ENCODE peak calls at places on chromosome 4, in eight cellular contexts. T is breast epithelium, L is heart left ventricle, M is A549, X is suprapubic skin, G is H54, I is thyroid gland, W is GM12892. K is an unnamed sample.

GRCh38 chr4:95572304-95572991 is 23.7 kb upstream of the UNC5C start:
- DNase-seq in T (peak; percentile 74), L (no peak), M (no peak), X (peak; percentile 68), G (no peak), I (peak; percentile 95), W (no peak), K (peak; percentile 16)

GRCh38 chr4:108378164-108378563 is 209.4 kb upstream of the LEF1 start:
- DNase-seq in T (no peak), L (no peak), M (no peak), X (no peak), G (no peak), I (no peak), W (no peak), K (no peak)

GRCh38 chr4:1793940-1794808 is 1.1 kb downstream of the FGFR3 start:
- DNase-seq in T (no peak), L (no peak), M (peak; percentile 42), X (no peak), G (no peak), I (no peak), W (no peak), K (no peak)

GRCh38 chr4:140884431-140885058 is 128.4 kb upstream of the TBC1D9 start:
- DNase-seq in T (no peak), L (no peak), M (peak; percentile 67), X (no peak), G (peak; percentile 14), I (peak; percentile 66), W (peak; percentile 34), K (no peak)

GRCh38 chr4:107823870-107824366 is 814 bp upstream of the SGMS2 start:
- DNase-seq in T (no peak), L (no peak), M (no peak), X (no peak), G (no peak), I (no peak), W (no peak), K (no peak)

GRCh38 chr4:13944095-13944501 is 316.6 kb upstream of the BOD1L1 start:
- DNase-seq in T (peak; percentile 62), L (peak; percentile 73), M (no peak), X (no peak), G (no peak), I (no peak), W (no peak), K (no peak)

GRCh38 chr4:26055855-26056254 is 141.8 kb downstream of the SMIM20 start:
- DNase-seq in T (no peak), L (no peak), M (no peak), X (no peak), G (no peak), I (no peak), W (no peak), K (no peak)

GRCh38 chr4:156659570-156659969 is 312.0 kb downstream of the PDGFC start:
- DNase-seq in T (no peak), L (no peak), M (no peak), X (no peak), G (no peak), I (peak; percentile 27), W (no peak), K (no peak)

GRCh38 chr4:187027231-187027760 is 303.6 kb upstream of the FAT1 start:
- DNase-seq in T (no peak), L (no peak), M (no peak), X (no peak), G (no peak), I (no peak), W (no peak), K (no peak)

GRCh38 chr4:180116840-180117239 is 2126.4 kb upstream of the TENM3 start:
- DNase-seq in T (no peak), L (no peak), M (no peak), X (no peak), G (no peak), I (no peak), W (no peak), K (no peak)

GRCh38 chr4:68855771-68856170 is 40.0 kb downstream of the UGT2B10 start:
- DNase-seq in T (no peak), L (no peak), M (no peak), X (no peak), G (no peak), I (no peak), W (no peak), K (no peak)

GRCh38 chr4:41122775-41123174 is 91.6 kb downstream of the APBB2 start:
- DNase-seq in T (no peak), L (no peak), M (no peak), X (no peak), G (no peak), I (peak; percentile 42), W (no peak), K (no peak)

GRCh38 chr4:139814285-139815015 is 148.8 kb downstream of the MGST2 start:
- DNase-seq in T (peak; percentile 51), L (no peak), M (no peak), X (no peak), G (no peak), I (no peak), W (no peak), K (peak; percentile 31)

GRCh38 chr4:87824352-87824751 is 8.4 kb upstream of the MEPE start:
- DNase-seq in T (no peak), L (no peak), M (no peak), X (no peak), G (no peak), I (no peak), W (no peak), K (no peak)

DNA sequence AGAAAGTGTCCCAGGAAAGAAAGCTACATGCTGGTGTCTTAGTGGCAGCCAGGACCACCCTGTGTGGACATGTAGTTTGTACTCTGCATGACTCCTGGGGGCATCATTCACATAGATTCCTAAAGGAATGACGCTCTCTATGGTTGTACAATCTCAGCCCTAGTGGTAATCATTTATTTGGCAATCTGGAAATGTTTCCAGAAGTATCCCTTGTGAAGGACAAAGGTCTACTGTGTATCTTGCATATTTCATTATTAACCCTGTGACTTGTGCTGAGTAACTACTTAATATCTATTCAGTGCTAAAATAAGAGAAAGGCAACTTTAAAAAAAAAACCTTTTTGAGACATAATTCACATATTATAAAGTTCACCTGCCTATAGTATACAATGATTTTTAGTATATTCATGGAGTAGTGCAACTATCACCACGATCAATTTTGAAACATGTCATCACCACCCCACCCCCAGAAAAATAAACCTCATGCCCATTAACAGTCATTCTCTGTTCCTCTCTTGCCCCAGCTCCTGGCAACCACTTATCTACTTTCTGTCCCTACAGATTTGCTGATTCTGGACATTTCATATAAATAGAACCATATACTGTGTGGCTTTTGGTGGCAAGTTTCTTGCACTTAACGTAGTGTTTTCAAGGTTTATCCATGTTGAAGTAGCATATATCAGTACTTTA is 51.7 kb downstream of the SHROOM3 start:
- DNase-seq in T (no peak), L (no peak), M (no peak), X (no peak), G (no peak), I (no peak), W (no peak), K (no peak)
- TF ChIP-seq POLR2A in T (no peak), L (no peak), M (no peak), X (no peak), G (no peak), I (no peak), W (no peak), K (no peak)

DNA sequence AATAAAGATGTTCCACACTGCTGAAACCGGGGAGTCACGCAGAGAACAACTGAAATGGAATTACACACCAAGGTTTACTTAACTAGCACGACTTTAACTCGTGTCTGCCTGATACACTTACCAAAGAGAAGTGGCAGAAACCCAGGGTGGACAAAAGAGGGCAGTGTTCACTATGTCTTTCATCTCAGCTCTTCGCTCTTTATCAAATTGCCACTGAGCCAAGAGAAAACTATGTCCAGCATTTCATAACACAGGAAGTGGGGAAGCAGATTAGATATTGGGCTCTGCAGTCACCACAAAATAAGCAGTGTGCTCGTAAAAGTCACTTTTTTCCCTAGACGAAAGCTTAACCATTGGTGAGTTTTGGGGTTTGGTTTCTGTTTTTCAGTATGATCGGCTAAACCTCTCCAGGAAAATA is 155.7 kb downstream of the CHIC2 start:
- DNase-seq in T (no peak), L (no peak), M (peak; percentile 77), X (no peak), G (peak; percentile 14), I (peak; percentile 27), W (no peak), K (peak; percentile 39)
- TF ChIP-seq POLR2A in T (no peak), L (no peak), M (no peak), X (no peak), G (no peak), I (no peak), W (no peak), K (no peak)

DNA sequence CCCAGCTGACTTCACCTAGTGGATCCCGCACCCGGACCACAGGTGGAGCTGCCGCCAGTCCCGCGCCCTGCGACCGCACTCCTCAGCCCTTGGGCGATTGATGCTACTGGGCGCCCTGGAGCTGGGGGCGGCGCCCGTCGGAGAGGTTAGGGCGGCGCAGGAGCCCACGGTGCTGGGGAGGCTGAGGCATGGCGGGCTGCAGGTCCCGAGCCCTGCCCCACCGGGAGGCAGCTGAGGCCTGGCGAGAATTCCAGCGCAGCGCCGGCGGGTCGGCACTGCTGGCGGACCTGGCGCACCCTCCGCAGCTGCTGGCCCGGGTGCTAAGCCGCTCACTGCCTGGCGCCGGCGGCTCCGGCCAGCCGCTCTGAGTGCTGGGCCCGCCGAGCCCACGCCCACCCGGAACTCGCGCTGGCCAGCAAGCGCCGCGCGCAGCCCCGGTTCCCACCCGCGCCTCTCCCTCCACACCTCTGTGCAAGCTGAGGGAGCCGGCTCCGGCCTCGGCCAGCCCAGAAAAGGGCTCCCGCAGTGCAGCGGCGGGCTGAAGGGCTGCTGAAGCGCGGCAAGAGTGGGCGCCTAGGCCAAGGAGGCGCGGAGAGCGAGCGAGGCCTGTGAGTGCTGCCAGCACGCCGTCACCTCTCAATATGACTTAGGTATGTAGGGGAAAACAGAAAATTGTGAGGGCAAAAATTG is 1256.6 kb downstream of the STIM2 start:
- DNase-seq in T (no peak), L (peak; percentile 48), M (no peak), X (no peak), G (no peak), I (no peak), W (no peak), K (no peak)
- TF ChIP-seq POLR2A in T (no peak), L (no peak), M (no peak), X (no peak), G (no peak), I (no peak), W (no peak), K (no peak)

DNA sequence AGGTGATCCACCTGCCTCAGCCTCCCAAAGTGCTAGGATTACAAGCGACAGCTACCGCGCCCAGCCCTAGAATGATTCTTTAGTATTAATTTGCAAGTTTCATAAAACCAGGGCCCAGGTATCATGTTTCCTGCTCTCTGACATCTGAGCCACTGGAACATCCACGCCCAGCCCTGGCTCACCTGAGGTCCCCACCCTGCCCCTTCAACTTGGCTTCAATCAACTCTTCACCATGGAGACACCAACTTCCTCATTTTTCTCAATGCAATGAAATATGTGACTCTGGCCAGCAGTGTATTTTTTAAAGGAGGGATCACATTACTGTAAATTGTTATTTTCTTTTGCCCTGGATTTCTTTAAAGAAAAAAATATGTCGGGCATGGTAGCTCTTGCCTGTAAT is 3.9 kb downstream of the PRSS12 start:
- DNase-seq in T (no peak), L (no peak), M (no peak), X (no peak), G (no peak), I (no peak), W (no peak), K (no peak)
- TF ChIP-seq POLR2A in T (no peak), L (no peak), M (no peak), X (no peak), G (no peak), I (no peak), W (no peak), K (no peak)

K was measured in ovary.